ENCODE peak calls at places on chromosomes 4 and X, in four cellular contexts. P, O, T and K are unnamed samples.

GRCh38 chr4:183504930-183505555 is at the start of gene ING2:
- DNase-seq in P (no peak), O (peak), T (peak), K (no peak)

GRCh38 chr4:8085491-8086479 is 72.8 kb downstream of the ABLIM2 start:
- DNase-seq in O (no peak), T (no peak), P (no peak), K (no peak)

GRCh38 chr4:106062452-106062875 is 167.2 kb downstream of the NPNT start:
- DNase-seq in T (no peak), O (no peak), P (peak), K (peak)

GRCh38 chr4:67918428-67918827 is 34.6 kb upstream of the TMPRSS11D start:
- DNase-seq in O (no peak), P (no peak), T (no peak), K (no peak)

GRCh38 chr4:57405359-57405758 is 295.2 kb upstream of the IGFBP7 start:
- DNase-seq in O (no peak), T (no peak), P (peak), K (peak)

GRCh38 chr4:128810331-128810870 is 901 bp downstream of the JADE1 start:
- DNase-seq in T (peak), O (no peak), P (no peak), K (no peak)

GRCh38 chrX:46849933-46850332 is 13.1 kb downstream of the RP2 start:
- DNase-seq in T (no peak), P (no peak), O (no peak), K (no peak)

GRCh38 chrX:152733261-152733975 is at the start of the genes CSAG1 and MAGEA12:
- DNase-seq in P (no peak), T (no peak), O (no peak), K (no peak)

GRCh38 chrX:128310912-128311311 is 258.7 kb upstream of the ACTRT1 start:
- DNase-seq in T (no peak), P (no peak), O (no peak), K (no peak)

GRCh38 chr4:94880976-94881375 is 123.2 kb downstream of the BMPR1B start:
- DNase-seq in P (no peak), T (no peak), O (no peak), K (no peak)

GRCh38 chrX:150573702-150574101 is 5.3 kb downstream of the MTM1 start:
- DNase-seq in O (no peak), T (no peak), P (no peak), K (no peak)

GRCh38 chr4:74794341-74794801 is at the start of gene BTC:
- DNase-seq in T (peak), P (no peak), O (no peak), K (no peak)

GRCh38 chrX:154797006-154797405 is 8.3 kb downstream of the MPP1 start:
- DNase-seq in O (no peak), T (no peak), P (no peak), K (no peak)

GRCh38 chr4:167622481-167623240 is 388.4 kb upstream of the SPOCK3 start:
- DNase-seq in P (no peak), T (no peak), O (no peak), K (peak)

GRCh38 chr4:103994059-103994458 is 274.3 kb upstream of the TACR3 start:
- DNase-seq in O (no peak), T (no peak), P (no peak), K (no peak)

GRCh38 chrX:9627827-9628406 is 137.7 kb downstream of the GPR143 start:
- DNase-seq in T (no peak), O (no peak), P (no peak), K (no peak)

GRCh38 chr4:126957555-126958440 is 675.0 kb upstream of the INTU start:
- DNase-seq in T (no peak), P (no peak), O (no peak), K (no peak)

GRCh38 chrX:4570141-4570540 is 856.7 kb upstream of the PRKX start:
- DNase-seq in T (no peak), P (no peak), O (no peak), K (no peak)

GRCh38 chr4:146577111-146577510 is 55.4 kb upstream of the SLC10A7 start:
- DNase-seq in T (no peak), O (no peak), P (no peak), K (no peak)

GRCh38 chrX:107736781-107737531 is 38.6 kb downstream of the TSC22D3 start:
- DNase-seq in T (no peak), O (no peak), P (no peak), K (no peak)

GRCh38 chr4:100489316-100489715 is 28.5 kb downstream of the EMCN start:
- DNase-seq in P (no peak), T (no peak), O (no peak), K (no peak)

GRCh38 chr4:93828332-93828829 is at the start of gene ATOH1:
- DNase-seq in P (no peak), O (no peak), T (no peak), K (no peak)

GRCh38 chr4:61462451-61463326 is 262.6 kb downstream of the ADGRL3 start:
- DNase-seq in T (no peak), P (peak), O (no peak), K (no peak)

GRCh38 chrX:27132851-27133250 is 330.3 kb downstream of the PPP4R3C start:
- DNase-seq in P (no peak), O (no peak), T (no peak), K (no peak)

GRCh38 chrX:48003758-48004457 is at the start of gene ZNF182:
- DNase-seq in O (peak), P (peak), T (peak), K (peak)

GRCh38 chr4:186623546-186623945 is 68.2 kb upstream of the MTNR1A start:
- DNase-seq in O (no peak), T (no peak), P (no peak), K (no peak)

GRCh38 chr4:109067509-109068205 is 234.8 kb downstream of the COL25A1 start:
- DNase-seq in T (no peak), P (no peak), O (no peak), K (no peak)

GRCh38 chr4:141195095-141195707 is 25.5 kb upstream of the ZNF330 start:
- DNase-seq in P (no peak), T (no peak), O (no peak), K (no peak)

GRCh38 chr4:140595065-140595464 is 26.3 kb upstream of the UCP1 start:
- DNase-seq in O (no peak), T (no peak), P (no peak), K (no peak)

GRCh38 chr4:3294401-3295241 is 1.8 kb downstream of the RGS12 start:
- DNase-seq in P (no peak), O (no peak), T (peak), K (no peak)

GRCh38 chr4:60683357-60683756 is 516.8 kb upstream of the ADGRL3 start:
- DNase-seq in T (no peak), O (no peak), P (peak), K (no peak)

GRCh38 chr4:54423066-54423465 is 194.0 kb downstream of the PDGFRA start:
- DNase-seq in O (no peak), P (no peak), T (no peak), K (peak)

GRCh38 chr4:89356086-89356485 is 48.5 kb upstream of the GPRIN3 start:
- DNase-seq in P (peak), T (no peak), O (no peak), K (no peak)

GRCh38 chrX:9997524-9997923 is 30.4 kb downstream of the CLDN34 start:
- DNase-seq in T (no peak), P (no peak), O (no peak), K (no peak)